ENCODE peak calls at places on chromosomes 2 and 18, in five cellular contexts. A is fibroblast of lung, U is astrocyte, W is tibial artery, H is heart right ventricle. J is an unnamed sample. For H3K4me1, the result is how much of the 10 kb centered on the place peaks cover.

GRCh38 chr2:237864940-237865622 is 5.7 kb downstream of the RAMP1 start:
- DNase-seq in U (peak), A (peak), H (no peak), W (peak), J (no peak)

GRCh38 chr2:71613953-71614925 is 160.9 kb downstream of the DYSF start:
- DNase-seq in H (no peak), W (peak), U (no peak), A (no peak), J (no peak)

GRCh38 chr2:108119492-108119891 is 120.3 kb upstream of the SULT1C3 start:
- DNase-seq in H (no peak), U (no peak), W (no peak), A (no peak), J (no peak)

GRCh38 chr2:30514134-30514860 is 67.3 kb downstream of the LCLAT1 start:
- DNase-seq in H (no peak), U (peak), A (peak), W (no peak), J (no peak)

GRCh38 chr18:41146301-41146700 is 808.7 kb upstream of the PIK3C3 start:
- DNase-seq in A (no peak), W (no peak), H (no peak), U (no peak), J (no peak)

GRCh38 chr2:66340521-66340920 is 94.4 kb upstream of the MEIS1 start:
- DNase-seq in U (no peak), A (no peak), W (no peak), H (no peak), J (no peak)

GRCh38 chr2:240529344-240529999 is 28.3 kb downstream of the ANKMY1 start:
- DNase-seq in A (no peak), H (no peak), U (no peak), W (no peak), J (no peak)

GRCh38 chr2:239397856-239398470 is 2.9 kb downstream of the HDAC4 start:
- DNase-seq in U (no peak), A (peak), H (no peak), W (no peak), J (no peak)

GRCh38 chr2:238282861-238283738 is 5.3 kb downstream of the PER2 start:
- DNase-seq in W (no peak), A (no peak), H (no peak), U (no peak), J (no peak)

GRCh38 chr2:207122914-207123744 is 42.6 kb downstream of the KLF7 start:
- DNase-seq in A (peak), H (no peak), U (no peak), W (no peak), J (no peak)

GRCh38 chr2:67839668-67840067 is 223.1 kb downstream of the C1D start:
- DNase-seq in H (no peak), A (peak), W (no peak), U (peak), J (no peak)

GRCh38 chr2:61978522-61978921 is 73.0 kb downstream of the COMMD1 start:
- DNase-seq in U (no peak), W (no peak), A (no peak), H (no peak), J (peak)

GRCh38 chr2:105406221-105406620 is 7.4 kb upstream of the FHL2 start:
- DNase-seq in A (peak), W (no peak), H (no peak), U (peak), J (no peak)

GRCh38 chr2:152571035-152571766 is 146.1 kb downstream of the PRPF40A start:
- DNase-seq in H (no peak), W (no peak), U (no peak), A (no peak), J (no peak)

GRCh38 chr2:224036731-224037376 is 2.2 kb downstream of the SERPINE2 start:
- DNase-seq in H (no peak), A (no peak), U (no peak), W (no peak), J (no peak)

GRCh38 chr2:129069875-129070594 is 751.4 kb upstream of the HS6ST1 start:
- DNase-seq in H (peak), W (no peak), A (no peak), U (no peak), J (peak)

GRCh38 chr2:241897231-241897916 is 27.8 kb downstream of the RTP5 start:
- DNase-seq in U (no peak), W (no peak), H (no peak), A (no peak), J (no peak)

GRCh38 chr2:241894681-241895426 is 25.3 kb downstream of the RTP5 start:
- DNase-seq in U (no peak), H (no peak), W (peak), A (no peak), J (no peak)

GRCh38 chr2:241895427-241895731 is 25.9 kb downstream of the RTP5 start:
- DNase-seq in A (no peak), H (no peak), W (no peak), U (no peak), J (no peak)

GRCh38 chr2:241895732-241896641 is 26.5 kb downstream of the RTP5 start:
- DNase-seq in H (no peak), U (no peak), A (peak), W (peak), J (no peak)

GRCh38 chr2:241896746-241897201 is 27.2 kb downstream of the RTP5 start:
- DNase-seq in H (no peak), U (no peak), A (no peak), W (no peak), J (no peak)
- H3K4me1 ChIP-seq in H (under half), U (under half), A (under half), W (under half), J (under half)

DNA sequence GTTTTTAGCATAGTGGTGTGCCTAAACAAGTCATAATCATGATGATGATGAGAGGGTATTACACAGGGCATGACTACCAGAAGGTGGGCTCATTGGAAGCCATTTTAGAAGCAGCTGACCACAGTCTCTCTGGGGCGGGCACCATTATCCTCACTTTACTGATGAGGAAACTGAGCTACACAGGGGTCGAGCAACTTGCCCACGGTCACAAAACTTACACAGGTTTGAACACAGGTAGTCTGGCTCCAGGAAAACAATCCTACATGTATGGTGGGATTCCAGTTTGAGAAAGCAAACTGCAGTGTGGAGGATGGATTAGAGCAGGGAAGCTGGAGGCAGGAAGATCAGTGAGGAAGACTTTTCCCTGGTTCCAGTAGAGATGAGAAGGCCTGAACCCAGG is 6.2 kb downstream of the RHOB start:
- DNase-seq in W (peak), U (no peak), A (no peak), H (no peak), J (no peak)
- H3K4me1 ChIP-seq in W (under half), U (under half), A (under half), H (under half), J (under half)

GRCh38 chr2:231189171-231189530 is 9.3 kb upstream of the ARMC9 start:
- DNase-seq in A (no peak), H (no peak), W (no peak), U (no peak), J (no peak)

GRCh38 chr2:231189571-231190495 is 8.6 kb upstream of the ARMC9 start:
- DNase-seq in W (peak), A (peak), H (peak), U (no peak), J (peak)

GRCh38 chr2:231186325-231186724 is 12.1 kb upstream of the ARMC9 start:
- DNase-seq in A (no peak), U (no peak), H (no peak), W (no peak), J (no peak)

GRCh38 chr2:231188506-231189170 is 9.8 kb upstream of the ARMC9 start:
- DNase-seq in U (no peak), A (no peak), W (no peak), H (no peak), J (no peak)

DNA sequence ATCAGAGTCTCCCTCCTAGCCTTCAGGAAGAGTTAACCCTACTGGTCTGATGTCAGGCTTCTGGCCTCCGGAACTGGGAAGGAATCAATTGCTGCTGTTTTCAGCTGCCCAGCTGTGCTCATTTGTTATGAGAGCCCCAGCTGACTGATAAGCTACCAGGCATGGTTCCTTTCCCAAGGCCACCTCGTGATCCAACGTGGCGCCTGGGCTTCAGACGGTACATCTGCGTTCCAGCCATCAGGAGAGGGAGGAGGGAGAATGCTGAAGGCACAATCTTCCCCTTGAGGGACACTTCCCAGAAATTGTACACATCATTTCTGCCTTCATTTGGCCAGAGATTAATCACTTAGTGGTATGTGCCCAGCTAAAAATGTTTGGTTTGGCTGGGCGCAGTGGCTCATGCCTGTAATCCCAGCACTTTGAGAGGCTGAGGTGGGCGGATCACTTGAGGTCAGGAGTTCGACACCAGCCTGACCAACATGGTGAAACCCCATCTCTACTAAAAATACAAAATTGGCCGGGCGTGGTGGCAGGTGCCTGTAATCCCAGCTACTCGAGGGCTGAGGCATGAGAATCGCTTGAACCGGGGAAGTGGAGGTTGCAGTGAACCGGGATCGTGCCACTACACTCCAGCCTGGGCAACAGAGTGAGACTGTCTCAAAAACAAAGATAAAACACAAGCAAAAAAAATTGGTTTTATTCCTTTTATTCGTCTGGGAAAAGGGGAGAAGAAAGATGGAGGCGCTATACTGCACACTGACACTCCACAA is 10.5 kb upstream of the ARMC9 start:
- DNase-seq in A (peak), W (peak), H (peak), U (peak), J (no peak)
- H3K4me1 ChIP-seq in A (under half), W (under half), H (under half), U (under half), J (under half)

DNA sequence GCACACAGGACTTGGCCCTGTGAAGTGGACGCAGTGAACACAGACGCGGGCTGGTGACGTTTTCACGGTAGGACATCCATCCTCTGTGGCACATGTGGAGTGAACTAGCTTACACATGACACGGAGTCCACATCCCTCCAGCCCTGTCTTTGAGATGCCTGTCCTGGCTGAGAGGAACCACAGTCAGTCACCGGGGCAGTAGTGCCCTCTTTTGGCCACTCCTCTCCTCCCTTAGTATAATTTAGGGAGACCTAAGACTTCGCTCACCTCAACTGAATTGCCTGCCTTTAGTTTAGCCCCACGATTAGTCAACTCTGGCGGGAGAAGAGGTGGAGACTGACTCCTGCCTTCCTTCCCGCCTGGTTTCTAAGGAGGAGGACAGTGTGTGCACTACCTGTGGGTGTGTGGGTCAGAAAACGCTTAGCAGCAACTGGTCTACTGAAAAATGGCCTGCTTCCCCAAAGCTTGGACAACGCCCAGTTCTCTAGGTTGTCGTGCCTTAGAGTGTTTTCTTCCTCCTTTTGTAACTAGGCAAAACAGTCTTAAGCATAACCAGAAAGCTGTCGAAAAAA is 70.6 kb downstream of the MBP start:
- DNase-seq in A (no peak), H (no peak), W (no peak), U (no peak), J (no peak)
- H3K4me1 ChIP-seq in A (under half), H (half or more), W (under half), U (half or more), J (half or more)

GRCh38 chr2:14143435-14143834 is 489.1 kb upstream of the LRATD1 start:
- DNase-seq in U (no peak), H (no peak), A (no peak), W (no peak), J (no peak)

DNA sequence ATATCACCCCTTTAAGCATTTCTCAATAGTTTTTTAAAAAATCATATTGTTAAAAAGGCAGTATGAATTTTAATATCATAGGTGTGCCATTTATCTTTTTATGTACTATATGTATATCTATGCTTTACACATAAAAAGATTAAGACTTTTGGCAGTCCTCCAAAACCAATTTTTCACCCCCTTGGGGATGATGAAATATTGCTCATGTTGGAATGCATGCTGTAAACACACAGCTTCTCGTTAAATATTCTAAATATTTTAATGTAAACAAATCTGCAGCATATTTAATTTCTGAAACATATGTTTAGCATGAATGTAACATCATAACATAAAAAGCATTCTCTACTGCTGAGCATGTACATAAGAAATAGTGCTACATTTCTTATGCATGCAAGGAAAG is 484.3 kb upstream of the LRATD1 start:
- DNase-seq in A (no peak), U (no peak), W (no peak), H (no peak), J (no peak)
- H3K4me1 ChIP-seq in A (under half), U (under half), W (under half), H (under half), J (under half)

GRCh38 chr2:191581003-191581402 is 96.9 kb upstream of the NABP1 start:
- DNase-seq in U (no peak), W (no peak), A (no peak), H (no peak), J (no peak)

GRCh38 chr2:191577611-191578010 is 100.3 kb upstream of the NABP1 start:
- DNase-seq in U (no peak), W (no peak), H (no peak), A (no peak), J (no peak)

GRCh38 chr2:191580581-191580980 is 97.4 kb upstream of the NABP1 start:
- DNase-seq in W (no peak), A (no peak), H (no peak), U (no peak), J (no peak)

GRCh38 chr2:191574232-191574631 is 103.7 kb upstream of the NABP1 start:
- DNase-seq in U (peak), H (no peak), A (peak), W (no peak), J (no peak)

DNA sequence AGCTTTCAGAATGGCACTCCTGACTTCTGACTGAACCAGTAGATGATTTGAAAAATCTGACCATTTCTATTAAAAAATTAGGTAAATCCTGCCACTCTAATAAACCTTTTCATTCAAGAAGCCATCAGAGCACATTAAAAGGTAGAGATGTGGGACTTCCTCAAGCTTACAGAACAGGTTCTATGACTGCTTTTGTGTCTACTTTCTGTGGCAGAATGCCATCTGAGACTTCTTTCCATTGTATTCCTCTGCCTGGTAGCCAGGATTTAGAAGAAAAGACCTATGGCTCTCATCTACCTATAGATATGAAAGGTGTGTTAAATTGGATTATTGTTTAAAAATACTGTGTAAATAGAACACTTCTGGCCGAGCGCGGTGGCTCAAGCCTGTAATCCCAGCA is 99.9 kb upstream of the NABP1 start:
- DNase-seq in H (no peak), U (no peak), A (no peak), W (no peak), J (no peak)
- H3K4me1 ChIP-seq in H (under half), U (under half), A (under half), W (under half), J (under half)

GRCh38 chr18:3712485-3712884 is 262.5 kb downstream of the TGIF1 start:
- DNase-seq in A (no peak), U (no peak), H (no peak), W (no peak), J (no peak)

GRCh38 chr18:3713708-3714107 is 263.7 kb downstream of the TGIF1 start:
- DNase-seq in U (no peak), A (no peak), H (no peak), W (no peak), J (no peak)

GRCh38 chr18:3709166-3709565 is 259.2 kb downstream of the TGIF1 start:
- DNase-seq in A (peak), W (no peak), U (no peak), H (no peak), J (no peak)

GRCh38 chr18:3713166-3713565 is 263.2 kb downstream of the TGIF1 start:
- DNase-seq in H (no peak), A (peak), U (peak), W (no peak), J (no peak)

GRCh38 chr18:3710712-3711269 is 260.8 kb downstream of the TGIF1 start:
- DNase-seq in W (peak), A (no peak), U (no peak), H (peak), J (peak)
- H3K4me1 ChIP-seq in W (under half), A (under half), U (under half), H (under half), J (under half)

DNA sequence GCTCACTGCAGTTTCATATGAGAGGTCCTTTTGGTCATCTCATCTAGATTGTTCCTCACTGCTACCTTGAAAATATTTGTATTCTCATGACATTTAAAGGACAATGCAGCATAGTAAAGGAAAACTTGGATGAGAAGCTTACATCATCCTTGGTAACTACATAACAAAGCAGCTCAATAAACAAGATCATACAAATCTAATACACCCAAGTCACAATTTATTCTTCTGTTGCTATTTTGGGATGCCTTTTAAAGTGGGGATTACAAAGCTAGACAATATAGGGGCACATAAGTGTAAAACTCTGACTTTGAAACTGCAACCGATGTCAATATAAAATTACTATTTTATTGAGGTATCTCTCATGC is 85.7 kb downstream of the TCF4 start:
- DNase-seq in A (peak), H (no peak), W (no peak), U (peak), J (no peak)
- H3K4me1 ChIP-seq in A (under half), H (under half), W (under half), U (under half), J (under half)

GRCh38 chr2:60976875-60977561 is 40.5 kb upstream of the PEX13 start:
- DNase-seq in W (no peak), U (no peak), A (no peak), H (no peak), J (no peak)
- H3K4me1 ChIP-seq in W (under half), U (under half), A (under half), H (under half), J (under half)

GRCh38 chr2:120609826-120610395 is 125.8 kb upstream of the GLI2 start:
- DNase-seq in W (no peak), H (no peak), A (no peak), U (no peak), J (no peak)
- H3K4me1 ChIP-seq in W (under half), H (under half), A (under half), U (under half), J (under half)